ENCODE peak calls at places on chromosomes 11 and 22, in nine cellular contexts. X is Peyer's patch, I is GM06990, N is stomach, C is lower lobe of right lung, J is brain microvascular endothelial cell, E is GM23338, K is testis, T is heart left ventricle. S is an unnamed sample.
A peak's percentile ranks its signal among the peaks of the same experiment; 100 is the strongest.

GRCh38 chr11:103433976-103434375 is 324.8 kb downstream of the DYNC2H1 start:
- DNase-seq in X (no peak), I (no peak), N (no peak), C (no peak), J (no peak), E (no peak), K (no peak), T (no peak), S (no peak)

GRCh38 chr22:27461470-27461869 is 340.1 kb downstream of the MN1 start:
- DNase-seq in X (no peak), I (no peak), N (no peak), C (no peak), J (peak; percentile 86), E (peak; percentile 88), K (no peak), T (no peak), S (peak; percentile 73)

GRCh38 chr11:121311373-121311772 is 18.8 kb downstream of the SC5D start:
- DNase-seq in X (no peak), I (no peak), N (no peak), C (no peak), J (no peak), E (no peak), K (no peak), T (no peak), S (no peak)

GRCh38 chr11:38582151-38582550 is 1984.1 kb upstream of the RAG2 start:
- DNase-seq in X (no peak), I (no peak), N (no peak), C (no peak), J (no peak), E (no peak), K (no peak), T (no peak), S (no peak)

GRCh38 chr22:24695958-24696511 is 78.5 kb downstream of the PIWIL3 start:
- DNase-seq in X (peak; percentile 59), I (no peak), N (peak; percentile 47), C (peak; percentile 65), J (peak; percentile 35), E (peak; percentile 71), K (no peak), T (no peak), S (no peak)

GRCh38 chr11:18253222-18253621 is 4.8 kb upstream of the SAA2 start:
- DNase-seq in X (no peak), I (no peak), N (no peak), C (no peak), J (no peak), E (no peak), K (no peak), T (no peak), S (peak; percentile 46)

GRCh38 chr11:100576044-100577021 is 110.8 kb upstream of the ARHGAP42 start:
- DNase-seq in X (no peak), I (peak; percentile 7), N (no peak), C (no peak), J (peak; percentile 42), E (peak; percentile 76), K (peak; percentile 45), T (no peak), S (peak; percentile 56)

GRCh38 chr11:131867457-131868257 is 497.2 kb downstream of the NTM start:
- DNase-seq in X (peak; percentile 53), I (peak; percentile 37), N (peak; percentile 34), C (peak; percentile 56), J (peak; percentile 91), E (peak; percentile 87), K (peak; percentile 75), T (peak; percentile 71), S (peak; percentile 67)

GRCh38 chr11:17383466-17383865 is 5.0 kb downstream of the KCNJ11 start:
- DNase-seq in X (no peak), I (no peak), N (no peak), C (no peak), J (peak; percentile 13), E (no peak), K (no peak), T (no peak), S (peak; percentile 26)

GRCh38 chr22:32789797-32790620 is 11.5 kb upstream of the TIMP3 start:
- DNase-seq in X (no peak), I (no peak), N (no peak), C (no peak), J (no peak), E (no peak), K (no peak), T (no peak), S (no peak)

GRCh38 chr22:32793604-32794003 is 7.9 kb upstream of the TIMP3 start:
- DNase-seq in X (no peak), I (no peak), N (no peak), C (no peak), J (no peak), E (no peak), K (no peak), T (no peak), S (no peak)

GRCh38 chr22:32794449-32795213 is 6.9 kb upstream of the TIMP3 start:
- DNase-seq in X (no peak), I (no peak), N (no peak), C (no peak), J (no peak), E (peak; percentile 68), K (peak; percentile 65), T (no peak), S (no peak)

GRCh38 chr22:32788884-32789624 is 12.5 kb upstream of the TIMP3 start:
- DNase-seq in X (no peak), I (no peak), N (no peak), C (peak; percentile 61), J (no peak), E (no peak), K (no peak), T (no peak), S (no peak)

DNA sequence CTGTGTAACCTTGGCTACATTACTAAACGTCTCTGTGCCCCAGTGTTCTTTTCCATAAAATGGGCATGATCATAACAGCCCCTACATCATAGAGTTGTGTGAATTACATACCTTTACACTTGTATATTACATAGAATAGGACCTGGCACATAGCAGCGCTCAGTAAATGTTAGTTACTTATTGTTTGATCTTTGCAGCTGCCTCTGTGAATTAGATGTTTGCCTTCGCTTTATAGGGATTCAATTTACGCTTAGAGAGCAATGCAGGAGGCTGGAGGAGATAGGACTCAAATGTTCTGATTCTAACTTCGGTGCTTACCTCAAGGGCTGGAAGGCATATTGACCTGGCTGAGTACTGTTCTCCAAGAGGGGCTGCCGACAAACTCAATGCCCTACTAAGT is 10.4 kb upstream of the TIMP3 start:
- DNase-seq in X (no peak), I (no peak), N (no peak), C (no peak), J (no peak), E (no peak), K (no peak), T (no peak), S (no peak)
- TF ChIP-seq CTCF in X (no peak), I (no peak), N (no peak), C (no peak), J (no peak), E (no peak), K (no peak), T (no peak), S (no peak)

DNA sequence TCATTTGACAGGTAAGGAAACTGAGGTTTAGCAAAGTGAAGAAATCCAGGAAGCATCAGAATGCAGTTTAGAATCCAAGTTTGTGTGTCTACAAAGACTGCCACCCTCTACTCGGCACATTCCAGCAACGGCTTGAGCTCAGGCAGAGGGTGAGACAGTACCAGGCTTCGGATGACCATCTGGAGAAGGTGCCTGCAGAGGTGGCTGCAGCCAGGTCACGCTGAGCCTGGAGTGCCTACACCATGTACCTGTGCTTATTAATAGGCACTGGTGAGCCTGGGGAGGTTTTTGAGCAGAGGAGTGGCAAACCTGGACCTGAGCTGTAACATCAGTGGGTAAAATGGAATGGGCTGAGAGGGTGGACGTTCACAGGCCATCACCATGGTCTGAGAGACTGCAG is 4.7 kb downstream of the FXYD6 start:
- DNase-seq in X (no peak), I (no peak), N (no peak), C (no peak), J (no peak), E (no peak), K (no peak), T (no peak), S (no peak)
- H3K4me3 ChIP-seq in X (no peak overlapping the region), I (no peak overlapping the region), N (no peak overlapping the region), C (no peak overlapping the region), J (no peak overlapping the region), E (no peak overlapping the region), K (no peak overlapping the region), T (no peak overlapping the region), S (no peak overlapping the region)

GRCh38 chr11:46895821-46896220 is 22.5 kb downstream of the LRP4 start:
- DNase-seq in X (no peak), I (no peak), N (peak; percentile 89), C (peak; percentile 70), J (no peak), E (no peak), K (peak; percentile 65), T (peak; percentile 75), S (no peak)
- H3K36me3 ChIP-seq in X (no peaks in the 10 kb centered on the region), I (no peaks in the 10 kb centered on the region), N (peaks cover 52% of the 10 kb centered on the region), C (no peaks in the 10 kb centered on the region), J (peaks cover 2% of the 10 kb centered on the region), E (peaks cover 6% of the 10 kb centered on the region), K (no peaks in the 10 kb centered on the region), T (peaks cover 24% of the 10 kb centered on the region), S (no peaks in the 10 kb centered on the region)

GRCh38 chr22:50574383-50574755 is 3.9 kb downstream of the CPT1B start:
- DNase-seq in X (no peak), I (no peak), N (no peak), C (peak; percentile 35), J (no peak), E (no peak), K (no peak), T (no peak), S (no peak)

GRCh38 chr22:50577697-50577986 is 585 bp downstream of the CPT1B start:
- DNase-seq in X (no peak), I (no peak), N (no peak), C (peak; percentile 43), J (no peak), E (peak; percentile 58), K (no peak), T (no peak), S (no peak)

GRCh38 chr22:50575426-50575941 is 2.7 kb downstream of the CPT1B start:
- DNase-seq in X (no peak), I (no peak), N (no peak), C (no peak), J (no peak), E (no peak), K (no peak), T (no peak), S (no peak)

GRCh38 chr22:50576806-50577696 is 1.2 kb downstream of the CPT1B start:
- DNase-seq in X (no peak), I (no peak), N (no peak), C (no peak), J (no peak), E (no peak), K (no peak), T (no peak), S (no peak)

DNA sequence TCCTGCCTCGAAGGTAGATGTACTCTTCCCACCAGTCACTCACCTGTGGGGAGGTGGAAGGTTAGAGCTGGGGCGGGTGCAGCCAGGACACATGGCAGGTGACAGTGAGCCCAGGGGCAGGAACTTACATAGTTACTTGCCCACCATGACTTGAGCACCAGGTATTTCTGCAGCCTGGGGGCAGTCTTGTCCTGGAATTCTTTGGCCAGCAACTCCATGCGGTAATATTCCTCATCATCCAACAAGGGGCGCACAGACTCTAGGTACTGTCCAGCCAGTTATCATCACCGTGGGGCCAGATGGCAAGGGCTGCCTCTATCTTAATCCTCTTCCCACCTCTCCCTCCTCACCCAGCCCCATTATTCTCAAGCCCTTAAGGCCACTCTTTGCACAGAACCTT is 2.2 kb downstream of the CPT1B start:
- DNase-seq in X (peak; percentile 55), I (no peak), N (no peak), C (no peak), J (peak; percentile 12), E (peak; percentile 78), K (no peak), T (no peak), S (peak; percentile 51)
- TF ChIP-seq CTCF in X (no peak), I (no peak), N (no peak), C (peak; percentile 17), J (peak; percentile 67), E (peak; percentile 54), K (no peak), T (peak; percentile 14), S (peak; percentile 38)